ENCODE peak calls at places on chromosome 16, in four cellular contexts. H is right lobe of liver, Y is AG09309, Z is cardiac fibroblast. D is an unnamed sample.

GRCh38 chr16:87603684-87604571 is 1.6 kb downstream of the JPH3 start:
- DNase-seq in H (no peak), Z (no peak), Y (no peak), D (no peak)

GRCh38 chr16:17497648-17498047 is 26.9 kb upstream of the XYLT1 start:
- DNase-seq in H (no peak), Z (no peak), Y (no peak), D (peak; percentile 70)

GRCh38 chr16:69223882-69224281 is 36.9 kb downstream of the SNTB2 start:
- DNase-seq in H (no peak), Z (peak; percentile 79), Y (peak; percentile 28), D (peak; percentile 42)

GRCh38 chr16:23296994-23297393 is 5.1 kb upstream of the SCNN1B start:
- DNase-seq in Z (no peak), H (no peak), Y (no peak), D (no peak)

GRCh38 chr16:23900480-23901177 is 64.8 kb downstream of the PRKCB start:
- DNase-seq in Z (no peak), H (no peak), Y (no peak), D (no peak)

GRCh38 chr16:72291121-72291520 is 119.2 kb upstream of the PMFBP1 start:
- DNase-seq in Y (peak; percentile 29), H (no peak), Z (peak; percentile 65), D (peak; percentile 82)

GRCh38 chr16:87295259-87295658 is 21.9 kb downstream of the C16orf95 start:
- DNase-seq in H (no peak), Y (no peak), Z (peak; percentile 18), D (no peak)

GRCh38 chr16:86575754-86576557 is 2.4 kb upstream of the FOXL1 start:
- DNase-seq in Y (peak; percentile 84), Z (peak; percentile 98), H (peak; percentile 67), D (peak; percentile 94)

GRCh38 chr16:77211880-77212735 is 12.9 kb downstream of the SYCE1L start:
- DNase-seq in Z (peak; percentile 12), H (peak; percentile 77), Y (no peak), D (no peak)

GRCh38 chr16:21989141-21989540 is 11.8 kb downstream of the PDZD9 start:
- DNase-seq in Z (no peak), H (no peak), Y (peak; percentile 17), D (peak; percentile 54)

GRCh38 chr16:73206306-73206705 is 158.4 kb upstream of the ZFHX3 start:
- DNase-seq in Y (no peak), Z (no peak), H (no peak), D (no peak)

GRCh38 chr16:71570143-71570542 is 6.7 kb downstream of the TAT start:
- DNase-seq in H (no peak), Z (no peak), Y (no peak), D (no peak)

GRCh38 chr16:73000020-73000906 is 47.7 kb downstream of the ZFHX3 start:
- DNase-seq in Z (peak; percentile 41), Y (no peak), H (no peak), D (peak; percentile 39)

GRCh38 chr16:87552772-87553171 is 49.5 kb upstream of the JPH3 start:
- DNase-seq in H (no peak), Y (no peak), Z (no peak), D (no peak)

GRCh38 chr16:61654962-61655361 is 381.3 kb downstream of the CDH8 start:
- DNase-seq in H (no peak), Y (no peak), Z (no peak), D (no peak)

GRCh38 chr16:56532714-56533113 is 12.9 kb upstream of the BBS2 start:
- DNase-seq in H (no peak), Z (no peak), Y (no peak), D (no peak)

GRCh38 chr16:69772560-69773254 is 10.6 kb downstream of the WWP2 start:
- DNase-seq in Y (no peak), Z (peak; percentile 13), H (no peak), D (peak; percentile 11)

GRCh38 chr16:625402-626173 is 5.2 kb upstream of the WFIKKN1 start:
- DNase-seq in Z (no peak), Y (no peak), H (no peak), D (no peak)

GRCh38 chr16:4862639-4863038 is 15.4 kb downstream of the UBN1 start:
- DNase-seq in Y (no peak), Z (no peak), H (peak; percentile 51), D (no peak)

GRCh38 chr16:57304169-57305061 is 19.9 kb upstream of the PLLP start:
- DNase-seq in H (peak; percentile 77), Y (peak; percentile 28), Z (peak; percentile 90), D (peak; percentile 71)

GRCh38 chr16:1707193-1707790 is 1.3 kb downstream of the MAPK8IP3 start:
- DNase-seq in H (no peak), Z (peak; percentile 53), Y (no peak), D (peak; percentile 44)

GRCh38 chr16:1708768-1709180 is 2.8 kb downstream of the MAPK8IP3 start:
- DNase-seq in Y (no peak), Z (peak; percentile 62), H (no peak), D (no peak)

GRCh38 chr16:1709356-1709755 is 3.4 kb downstream of the MAPK8IP3 start:
- DNase-seq in H (no peak), Z (no peak), Y (no peak), D (no peak)

GRCh38 chr16:1706386-1707192 is 594 bp downstream of the MAPK8IP3 start:
- DNase-seq in Y (no peak), Z (peak; percentile 33), H (no peak), D (no peak)

DNA sequence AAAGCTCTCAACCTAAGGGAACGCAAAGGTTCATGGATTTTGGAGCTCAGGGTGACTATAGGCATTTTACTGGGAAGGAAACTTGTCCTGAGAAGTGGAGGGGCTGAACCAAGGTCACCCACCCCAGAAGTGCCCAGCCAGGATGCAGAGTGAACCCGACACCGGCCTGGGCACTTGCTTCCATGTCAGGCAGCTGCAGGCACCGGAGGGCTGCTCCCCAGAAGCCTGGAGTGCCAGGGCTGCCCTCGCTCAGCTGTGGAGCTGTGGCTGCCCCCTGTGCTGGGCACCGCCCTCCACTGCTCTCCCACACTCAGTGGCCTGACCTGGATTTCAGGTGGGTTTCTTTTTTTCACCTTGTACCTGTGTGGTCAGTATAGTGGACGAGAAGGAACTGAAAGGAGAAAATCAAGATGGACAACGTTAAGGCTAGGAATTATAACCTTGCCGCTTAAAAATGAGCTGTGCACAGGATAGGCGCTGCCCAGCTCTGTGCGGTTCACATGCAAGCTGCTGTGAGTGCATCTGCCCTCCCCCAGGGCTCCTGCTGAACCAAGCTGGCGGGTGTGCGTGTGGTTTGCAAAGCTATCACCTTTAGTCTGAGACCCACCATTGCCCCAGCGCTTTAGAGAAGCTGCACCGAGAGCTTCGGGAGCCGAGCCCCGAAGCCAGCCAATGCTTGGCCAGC is 2.2 kb downstream of the MAPK8IP3 start:
- DNase-seq in H (no peak), Z (no peak), Y (no peak), D (no peak)
- H3K4me3 ChIP-seq in H (no peak overlapping the region), Z (no peak overlapping the region), Y (peak overlapping the region; percentile 11), D (peak overlapping the region; percentile 97)

DNA sequence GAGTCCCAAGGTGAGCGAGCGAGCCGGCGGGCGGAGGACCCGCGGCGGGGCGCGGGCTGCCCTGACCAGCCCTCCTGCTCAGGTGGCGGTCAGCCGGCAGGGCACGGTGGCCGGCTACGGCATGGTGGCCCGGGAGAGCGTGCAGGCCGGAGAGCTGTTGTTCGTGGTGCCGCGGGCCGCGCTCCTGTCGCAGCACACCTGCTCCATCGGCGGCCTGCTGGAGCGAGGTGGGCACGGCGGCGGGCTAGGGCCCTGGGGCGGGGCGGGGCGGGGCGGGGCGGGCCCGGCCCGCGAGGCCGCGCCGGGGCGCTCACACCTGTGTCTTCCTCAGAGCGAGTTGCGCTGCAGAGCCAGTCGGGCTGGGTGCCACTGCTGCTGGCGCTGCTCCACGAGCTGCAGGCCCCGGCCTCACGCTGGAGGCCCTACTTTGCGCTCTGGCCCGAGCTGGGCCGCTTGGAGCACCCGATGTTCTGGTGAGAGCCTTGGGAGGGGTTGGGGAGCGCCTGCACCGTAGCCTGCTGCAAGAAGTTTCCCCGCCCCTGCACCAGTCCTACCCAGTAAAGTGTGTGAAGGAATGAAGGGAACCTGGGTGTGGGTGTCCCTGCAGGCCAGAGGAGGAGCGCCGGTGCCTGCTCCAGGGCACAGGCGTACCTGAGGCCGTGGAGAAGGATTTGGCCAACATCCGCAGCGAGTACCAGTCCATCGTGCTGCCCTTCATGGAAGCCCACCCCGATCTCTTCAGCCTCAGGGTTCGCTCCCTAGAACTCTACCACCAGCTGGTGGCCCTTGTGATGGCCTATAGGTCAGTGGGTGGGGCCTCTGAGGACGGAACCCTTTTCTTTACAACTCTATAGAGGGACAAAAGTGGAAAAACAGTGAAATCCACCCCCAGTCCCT is 802 bp downstream of the SETD6 start:
- DNase-seq in Y (no peak), Z (no peak), H (peak; percentile 60), D (no peak)
- TF ChIP-seq CTCF in Y (no peak), Z (no peak), H (no peak), D (no peak)

GRCh38 chr16:84618428-84619102 is 687 bp upstream of the COTL1 start:
- DNase-seq in Y (peak; percentile 83), Z (peak; percentile 96), H (peak; percentile 25), D (peak; percentile 94)
- H3K4me3 ChIP-seq in Y (peak overlapping the region; percentile 37), Z (peak overlapping the region; percentile 17), H (no peak overlapping the region), D (peak overlapping the region; percentile 49)

DNA sequence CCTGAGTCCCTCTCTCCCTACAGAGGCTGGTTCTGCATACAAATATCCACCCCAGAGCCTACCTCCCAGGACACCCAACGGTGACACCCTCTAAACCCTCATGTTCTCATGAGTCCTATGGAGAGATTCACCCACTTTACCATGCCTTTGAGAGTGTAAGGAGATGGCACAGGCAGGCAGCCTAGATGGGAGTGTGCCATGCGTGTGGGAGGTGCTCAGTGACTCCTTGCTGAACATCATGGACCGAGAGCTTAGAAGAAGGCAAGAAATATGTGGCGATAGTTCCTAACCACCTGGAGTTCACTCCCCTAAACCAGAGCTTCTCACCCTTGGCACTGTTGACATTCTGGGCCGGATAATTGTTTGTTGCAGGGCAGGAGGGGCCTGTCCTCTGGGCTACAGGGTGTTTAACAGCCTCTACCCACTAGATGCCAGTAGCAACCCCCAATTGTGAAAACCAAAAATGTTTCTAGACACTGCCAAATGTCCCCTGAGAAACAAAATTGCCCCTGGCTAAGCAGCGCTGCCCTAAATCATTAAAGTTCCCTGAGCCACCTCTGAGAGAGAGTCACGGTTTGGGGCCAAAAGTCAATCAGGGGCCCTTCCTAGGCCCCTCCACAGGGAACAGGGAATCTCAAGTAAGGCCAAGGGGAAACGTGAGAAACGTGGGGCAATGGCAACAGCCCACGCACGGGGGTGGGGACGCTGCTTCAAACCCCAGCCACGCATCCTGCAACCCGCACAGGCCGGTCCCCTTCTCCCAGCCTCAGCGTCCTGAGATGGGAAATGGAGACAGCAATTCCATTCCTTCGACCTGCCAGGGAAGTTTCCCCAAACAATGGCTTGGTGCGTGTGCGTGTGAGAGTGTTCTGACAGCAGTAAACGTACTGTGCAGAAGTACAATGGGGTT is 66.8 kb downstream of the C16orf78 start:
- DNase-seq in H (no peak), Y (no peak), Z (no peak), D (no peak)
- TF ChIP-seq CTCF in H (no peak), Y (no peak), Z (no peak), D (no peak)

GRCh38 chr16:83392743-83393142 is 415.0 kb upstream of the HSBP1 start:
- DNase-seq in Z (no peak), H (no peak), Y (no peak), D (peak; percentile 32)

GRCh38 chr16:83389751-83390150 is 418.0 kb upstream of the HSBP1 start:
- DNase-seq in H (no peak), Y (no peak), Z (no peak), D (no peak)

GRCh38 chr16:83393196-83393981 is 414.4 kb upstream of the HSBP1 start:
- DNase-seq in Z (peak; percentile 65), Y (no peak), H (no peak), D (peak; percentile 64)

GRCh38 chr16:83390759-83391158 is 417.0 kb upstream of the HSBP1 start:
- DNase-seq in Z (no peak), H (no peak), Y (no peak), D (peak; percentile 9)
- H3K4me3 ChIP-seq in Z (no peak overlapping the region), H (no peak overlapping the region), Y (no peak overlapping the region), D (no peak overlapping the region)